ENCODE peak calls at places on chromosome 12, in nine cellular contexts. T is H9, Z is psoas muscle, I is lower lobe of right lung, O is neural progenitor cell, M is endothelial cell of umbilical vein, F is heart right ventricle, J is kidney, E is PC-3. L is an unnamed sample.

GRCh38 chr12:120940799-120941198 is 36.6 kb upstream of the SPPL3 start:
- DNase-seq in T (no peak), Z (no peak), I (no peak), O (no peak), M (no peak), F (no peak), J (no peak), E (no peak), L (no peak)

GRCh38 chr12:80805106-80805505 is 88.4 kb downstream of the MYF5 start:
- DNase-seq in T (no peak), Z (no peak), I (no peak), O (no peak), M (no peak), F (no peak), J (no peak), E (no peak), L (no peak)

GRCh38 chr12:39990122-39991101 is 115.5 kb downstream of the SLC2A13 start:
- DNase-seq in T (peak; percentile 53), Z (peak; percentile 41), I (peak; percentile 56), O (peak; percentile 22), M (peak; percentile 65), F (peak; percentile 40), J (peak; percentile 63), E (peak; percentile 61), L (no peak)

GRCh38 chr12:112979281-112979680 is 962 bp downstream of the OAS2 start:
- DNase-seq in T (no peak), Z (no peak), I (no peak), O (no peak), M (no peak), F (no peak), J (no peak), E (peak; percentile 5), L (no peak)

GRCh38 chr12:2974560-2974971 is 15.4 kb downstream of the TEAD4 start:
- DNase-seq in T (peak; percentile 73), Z (no peak), I (no peak), O (no peak), M (peak; percentile 58), F (no peak), J (no peak), E (no peak), L (no peak)

GRCh38 chr12:81670759-81671158 is 88.4 kb downstream of the PPFIA2 start:
- DNase-seq in T (no peak), Z (no peak), I (no peak), O (no peak), M (no peak), F (no peak), J (no peak), E (no peak), L (no peak)

GRCh38 chr12:4526923-4527546 is 11.7 kb upstream of the RAD51AP1 start:
- DNase-seq in T (no peak), Z (no peak), I (no peak), O (no peak), M (peak; percentile 20), F (no peak), J (no peak), E (peak; percentile 31), L (no peak)

GRCh38 chr12:24599737-24600136 is 349.2 kb downstream of the BCAT1 start:
- DNase-seq in T (no peak), Z (no peak), I (no peak), O (no peak), M (no peak), F (no peak), J (no peak), E (no peak), L (no peak)

GRCh38 chr12:6200266-6201198 is at the start of gene CD9:
- DNase-seq in T (peak; percentile 82), Z (peak; percentile 64), I (peak; percentile 88), O (peak; percentile 63), M (peak; percentile 56), F (peak; percentile 75), J (no peak), E (peak; percentile 67), L (no peak)

GRCh38 chr12:113720629-113721028 is 245.5 kb downstream of the RBM19 start:
- DNase-seq in T (no peak), Z (no peak), I (no peak), O (no peak), M (no peak), F (no peak), J (no peak), E (no peak), L (no peak)

GRCh38 chr12:133145981-133146380 is 15.6 kb downstream of the ZNF10 start:
- DNase-seq in T (no peak), Z (no peak), I (no peak), O (no peak), M (no peak), F (no peak), J (no peak), E (no peak), L (no peak)
- H3K9me3 ChIP-seq in T (peaks cover 49% of the 10 kb centered on the region), Z (peaks cover 85% of the 10 kb centered on the region), I (peaks cover 93% of the 10 kb centered on the region), O (peaks cover 39% of the 10 kb centered on the region), M (peaks cover 6% of the 10 kb centered on the region), F (peaks cover 100% of the 10 kb centered on the region), J (peaks cover 78% of the 10 kb centered on the region), E (peaks cover 33% of the 10 kb centered on the region), L (peaks cover 14% of the 10 kb centered on the region)

GRCh38 chr12:106585237-106585834 is 2.5 kb downstream of the RFX4 start:
- DNase-seq in T (peak; percentile 56), Z (no peak), I (no peak), O (peak; percentile 82), M (no peak), F (no peak), J (no peak), E (no peak), L (no peak)
- H3K4me1 ChIP-seq in T (peaks cover 2% of the 10 kb centered on the region), Z (peaks cover 14% of the 10 kb centered on the region), I (peaks cover 51% of the 10 kb centered on the region), O (peaks cover 57% of the 10 kb centered on the region), M (no peaks in the 10 kb centered on the region), F (peaks cover 8% of the 10 kb centered on the region), J (no peaks in the 10 kb centered on the region), E (no peaks in the 10 kb centered on the region), L (no peaks in the 10 kb centered on the region)

GRCh38 chr12:65039306-65039705 is 81.8 kb downstream of the WIF1 start:
- DNase-seq in T (peak; percentile 71), Z (no peak), I (no peak), O (no peak), M (no peak), F (no peak), J (no peak), E (no peak), L (no peak)
- TF ChIP-seq CTCF in T (peak; percentile 36), Z (no peak), I (no peak), O (no peak), M (no peak), F (no peak), J (no peak), E (no peak), L (no peak)

DNA sequence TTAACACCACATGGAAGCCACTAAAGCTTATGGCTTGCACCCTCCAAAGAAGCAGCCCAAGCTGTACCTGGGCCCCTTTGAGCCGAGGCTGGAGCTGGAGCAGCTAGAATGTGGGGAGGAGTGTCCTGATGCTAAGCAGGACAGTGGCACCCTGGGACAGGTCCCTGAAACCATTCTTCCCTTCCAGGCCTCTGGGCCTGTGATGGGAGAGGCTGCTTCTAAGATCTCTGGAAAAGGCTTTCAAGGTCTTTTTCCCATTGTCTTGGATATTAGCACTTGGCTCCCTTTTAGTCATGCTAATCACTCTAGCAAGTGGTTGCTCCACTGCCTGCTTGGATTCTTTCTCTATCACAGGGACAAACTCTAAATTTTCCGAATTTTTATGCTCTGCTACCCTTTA is 40.9 kb downstream of the OSBPL8 start:
- DNase-seq in T (peak; percentile 69), Z (no peak), I (no peak), O (no peak), M (no peak), F (no peak), J (no peak), E (no peak), L (no peak)
- H3K9me3 ChIP-seq in T (peaks cover 11% of the 10 kb centered on the region), Z (no peaks in the 10 kb centered on the region), I (no peaks in the 10 kb centered on the region), O (peaks cover 6% of the 10 kb centered on the region), M (no peaks in the 10 kb centered on the region), F (no peaks in the 10 kb centered on the region), J (no peaks in the 10 kb centered on the region), E (no peaks in the 10 kb centered on the region), L (no peaks in the 10 kb centered on the region)

DNA sequence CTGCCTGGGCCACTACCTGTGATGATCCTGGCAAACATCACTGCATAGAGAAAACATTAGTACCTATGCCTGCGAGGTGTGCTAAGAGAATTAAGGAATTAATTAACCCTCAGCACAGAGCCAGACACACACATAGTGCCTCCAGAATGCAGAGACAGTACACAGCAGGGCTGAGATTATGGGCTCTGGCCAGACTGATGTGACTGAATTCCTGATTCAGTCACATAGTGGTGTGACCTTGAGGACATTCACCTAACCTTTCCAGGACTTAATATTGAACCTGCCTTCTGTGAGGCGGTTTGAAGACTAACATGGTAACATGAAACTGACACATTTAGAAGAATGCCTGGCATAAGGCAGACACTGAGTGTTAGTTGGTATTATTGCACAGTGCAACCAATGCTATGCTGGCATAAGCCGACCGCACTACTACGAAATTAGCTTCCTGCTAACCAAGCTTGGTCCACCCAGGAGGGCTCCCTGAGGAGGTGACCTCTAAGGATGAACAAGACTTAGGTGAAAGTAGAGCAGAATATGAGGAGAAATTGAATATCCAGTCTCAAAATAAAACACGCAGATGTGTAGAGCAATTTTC is 32.0 kb upstream of the SELPLG start:
- DNase-seq in T (no peak), Z (no peak), I (no peak), O (no peak), M (no peak), F (no peak), J (no peak), E (no peak), L (no peak)
- H3K4me1 ChIP-seq in T (peaks cover 7% of the 10 kb centered on the region), Z (peaks cover 64% of the 10 kb centered on the region), I (peaks cover 63% of the 10 kb centered on the region), O (peaks cover 30% of the 10 kb centered on the region), M (peaks cover 20% of the 10 kb centered on the region), F (peaks cover 7% of the 10 kb centered on the region), J (peaks cover 18% of the 10 kb centered on the region), E (peaks cover 18% of the 10 kb centered on the region), L (peaks cover 19% of the 10 kb centered on the region)

GRCh38 chr12:168763-169525 is 45.0 kb downstream of the SLC6A12 start:
- DNase-seq in T (no peak), Z (no peak), I (no peak), O (no peak), M (no peak), F (no peak), J (no peak), E (no peak), L (no peak)
- TF ChIP-seq CTCF in T (no peak), Z (no peak), I (no peak), O (no peak), M (no peak), F (no peak), J (no peak), E (no peak), L (no peak)

GRCh38 chr12:52464921-52465320 is 8.7 kb downstream of the KRT6C start:
- DNase-seq in T (no peak), Z (no peak), I (no peak), O (no peak), M (no peak), F (no peak), J (no peak), E (no peak), L (no peak)
- H3K9me3 ChIP-seq in T (no peaks in the 10 kb centered on the region), Z (no peaks in the 10 kb centered on the region), I (no peaks in the 10 kb centered on the region), O (no peaks in the 10 kb centered on the region), M (no peaks in the 10 kb centered on the region), F (no peaks in the 10 kb centered on the region), J (no peaks in the 10 kb centered on the region), E (no peaks in the 10 kb centered on the region), L (no peaks in the 10 kb centered on the region)

L was measured in RWPE2.